ENCODE peak calls at places on chromosomes 16 and 17, in six cellular contexts. X, B, O, Y, Z and H are unnamed samples.

GRCh38 chr16:1098266-1098991 is 2.4 kb upstream of the C1QTNF8 start:
- DNase-seq in X (no peak), B (no peak), O (no peak), Y (no peak), Z (no peak), H (no peak)

GRCh38 chr16:69443809-69444611 is 19.6 kb downstream of the CYB5B start:
- DNase-seq in X (no peak), B (peak), O (peak), Y (no peak), Z (no peak), H (no peak)

GRCh38 chr17:45697076-45697475 is 87.0 kb upstream of the CRHR1 start:
- DNase-seq in X (no peak), B (no peak), O (no peak), Y (no peak), Z (no peak), H (no peak)

GRCh38 chr16:29920690-29921371 is 5.2 kb downstream of the KCTD13 start:
- DNase-seq in X (no peak), B (peak), O (no peak), Y (no peak), Z (no peak), H (no peak)

GRCh38 chr17:59786536-59787319 is 79.3 kb downstream of the VMP1 start:
- DNase-seq in X (peak), B (peak), O (peak), Y (peak), Z (peak), H (peak)

GRCh38 chr16:82181456-82182185 is 11.6 kb upstream of the MPHOSPH6 start:
- DNase-seq in X (no peak), B (no peak), O (no peak), Y (no peak), Z (no peak), H (no peak)

GRCh38 chr16:19389246-19389645 is 28.4 kb upstream of the TMC5 start:
- DNase-seq in X (peak), B (peak), O (no peak), Y (peak), Z (peak), H (peak)

GRCh38 chr16:74666010-74666421 is 661 bp downstream of the RFWD3 start:
- DNase-seq in X (no peak), B (no peak), O (no peak), Y (no peak), Z (no peak), H (no peak)

GRCh38 chr17:35780876-35781409 is 14.5 kb downstream of the MMP28 start:
- DNase-seq in X (no peak), B (no peak), O (no peak), Y (no peak), Z (no peak), H (no peak)

GRCh38 chr16:84312783-84313382 is 18.2 kb downstream of the WFDC1 start:
- DNase-seq in X (no peak), B (no peak), O (no peak), Y (no peak), Z (no peak), H (peak)

GRCh38 chr16:88489163-88489721 is 36.2 kb downstream of the ZFPM1 start:
- DNase-seq in X (no peak), B (no peak), O (no peak), Y (no peak), Z (no peak), H (peak)

GRCh38 chr17:19646788-19647696 is 1.5 kb upstream of the ALDH3A2 start:
- DNase-seq in X (no peak), B (no peak), O (no peak), Y (no peak), Z (no peak), H (no peak)

GRCh38 chr16:81677375-81677737 is 101.7 kb upstream of the PLCG2 start:
- DNase-seq in X (no peak), B (no peak), O (no peak), Y (no peak), Z (no peak), H (no peak)

GRCh38 chr16:52383640-52384292 is 163.2 kb downstream of the TOX3 start:
- DNase-seq in X (no peak), B (no peak), O (no peak), Y (no peak), Z (no peak), H (no peak)

GRCh38 chr17:82171750-82172375 is 40.8 kb downstream of the CCDC57 start:
- DNase-seq in X (no peak), B (no peak), O (no peak), Y (no peak), Z (no peak), H (no peak)

GRCh38 chr16:28981517-28981916 is 3.3 kb upstream of the LAT start:
- DNase-seq in X (no peak), B (no peak), O (peak), Y (peak), Z (peak), H (no peak)

GRCh38 chr17:59893617-59894100 is 738 bp downstream of the RPS6KB1 start:
- DNase-seq in X (no peak), B (peak), O (peak), Y (peak), Z (peak), H (no peak)

GRCh38 chr17:12388206-12388605 is 277.5 kb upstream of the MYOCD start:
- DNase-seq in X (no peak), B (no peak), O (no peak), Y (no peak), Z (no peak), H (no peak)

GRCh38 chr17:74935585-74936469 is at the start of gene OTOP3:
- DNase-seq in X (no peak), B (no peak), O (no peak), Y (no peak), Z (no peak), H (no peak)

GRCh38 chr16:34078697-34079096 is 619.3 kb downstream of the TP53TG3F start:
- DNase-seq in X (no peak), B (no peak), O (no peak), Y (no peak), Z (no peak), H (no peak)

GRCh38 chr17:68705331-68706166 is 104.4 kb upstream of the FAM20A start:
- DNase-seq in X (no peak), B (no peak), O (no peak), Y (no peak), Z (no peak), H (no peak)

GRCh38 chr16:81798311-81799137 is 19.4 kb downstream of the PLCG2 start:
- DNase-seq in X (no peak), B (no peak), O (peak), Y (no peak), Z (no peak), H (no peak)

GRCh38 chr17:67018429-67019125 is 25.8 kb upstream of the CACNG1 start:
- DNase-seq in X (no peak), B (no peak), O (no peak), Y (no peak), Z (no peak), H (no peak)

GRCh38 chr17:21542070-21542469 is 150.3 kb upstream of the KCNJ18 start:
- DNase-seq in X (no peak), B (no peak), O (no peak), Y (no peak), Z (no peak), H (no peak)

GRCh38 chr16:51759329-51759728 is 608.3 kb upstream of the SALL1 start:
- DNase-seq in X (no peak), B (no peak), O (no peak), Y (no peak), Z (no peak), H (no peak)

GRCh38 chr17:77872199-77872598 is 86.3 kb upstream of the TNRC6C start:
- DNase-seq in X (no peak), B (no peak), O (no peak), Y (no peak), Z (no peak), H (no peak)

GRCh38 chr17:50207318-50207717 is 5.9 kb upstream of the COL1A1 start:
- DNase-seq in X (no peak), B (no peak), O (no peak), Y (no peak), Z (no peak), H (no peak)

GRCh38 chr16:85651822-85652430 is 36.8 kb downstream of the GINS2 start:
- DNase-seq in X (no peak), B (no peak), O (no peak), Y (no peak), Z (no peak), H (no peak)

GRCh38 chr16:53542283-53542682 is 39.3 kb upstream of the AKTIP start:
- DNase-seq in X (no peak), B (no peak), O (no peak), Y (no peak), Z (no peak), H (no peak)

GRCh38 chr17:6218333-6218732 is 148.2 kb downstream of the WSCD1 start:
- DNase-seq in X (no peak), B (no peak), O (no peak), Y (no peak), Z (no peak), H (no peak)

GRCh38 chr17:28928061-28928460 is 23.3 kb downstream of the PHF12 start:
- DNase-seq in X (no peak), B (no peak), O (no peak), Y (no peak), Z (peak), H (no peak)

GRCh38 chr16:30142672-30143346 is 19.8 kb upstream of the MAPK3 start:
- DNase-seq in X (no peak), B (no peak), O (peak), Y (no peak), Z (no peak), H (no peak)

GRCh38 chr17:58447039-58447975 is 30.0 kb upstream of the RNF43 start:
- DNase-seq in X (peak), B (peak), O (peak), Y (peak), Z (peak), H (peak)